ENCODE peak calls at places on chromosomes 7 and 10, in ten cellular contexts. M, D, B, Z, W, O, S, V, U and T are unnamed samples.

GRCh38 chr7:43560742-43561330 is 22.1 kb upstream of the STK17A start:
- DNase-seq in Z (no peak), V (no peak), U (no peak), B (no peak), D (no peak), M (no peak), W (no peak), S (no peak), O (no peak), T (no peak)

GRCh38 chr10:12902135-12902572 is 99.4 kb downstream of the CCDC3 start:
- DNase-seq in V (peak; percentile 16), B (peak; percentile 57), M (peak; percentile 54), U (peak; percentile 83), S (peak; percentile 48), D (peak; percentile 33), Z (peak; percentile 45), W (peak; percentile 5), O (peak; percentile 60), T (peak; percentile 66)

GRCh38 chr7:137681657-137682562 is 164.9 kb downstream of the DGKI start:
- DNase-seq in O (peak; percentile 95), U (no peak), W (peak; percentile 77), B (no peak), V (no peak), S (peak; percentile 90), D (no peak), Z (no peak), M (peak; percentile 93), T (no peak)

GRCh38 chr7:127189885-127190284 is 62.9 kb downstream of the GRM8 start:
- DNase-seq in V (no peak), O (no peak), S (no peak), Z (no peak), D (no peak), B (no peak), U (peak; percentile 27), M (no peak), W (no peak), T (no peak)

GRCh38 chr10:84908491-84908890 is 580.1 kb downstream of the CCSER2 start:
- DNase-seq in M (no peak), V (no peak), S (peak; percentile 35), O (no peak), Z (no peak), U (no peak), W (no peak), D (no peak), B (no peak), T (no peak)

GRCh38 chr7:143046334-143046935 is 5.7 kb upstream of the OR6V1 start:
- DNase-seq in B (no peak), M (no peak), Z (no peak), O (peak; percentile 24), S (no peak), W (no peak), V (no peak), U (no peak), D (no peak), T (no peak)

GRCh38 chr10:23927926-23928325 is 281.0 kb upstream of the KIAA1217 start:
- DNase-seq in U (no peak), Z (no peak), B (no peak), M (no peak), V (no peak), S (no peak), W (no peak), O (no peak), D (no peak), T (no peak)

GRCh38 chr7:105268511-105269392 is 120.0 kb downstream of the SRPK2 start:
- DNase-seq in U (peak; percentile 68), O (peak; percentile 72), Z (no peak), W (no peak), D (no peak), M (peak; percentile 66), V (peak; percentile 48), B (no peak), S (peak; percentile 75), T (peak; percentile 52)

DNA sequence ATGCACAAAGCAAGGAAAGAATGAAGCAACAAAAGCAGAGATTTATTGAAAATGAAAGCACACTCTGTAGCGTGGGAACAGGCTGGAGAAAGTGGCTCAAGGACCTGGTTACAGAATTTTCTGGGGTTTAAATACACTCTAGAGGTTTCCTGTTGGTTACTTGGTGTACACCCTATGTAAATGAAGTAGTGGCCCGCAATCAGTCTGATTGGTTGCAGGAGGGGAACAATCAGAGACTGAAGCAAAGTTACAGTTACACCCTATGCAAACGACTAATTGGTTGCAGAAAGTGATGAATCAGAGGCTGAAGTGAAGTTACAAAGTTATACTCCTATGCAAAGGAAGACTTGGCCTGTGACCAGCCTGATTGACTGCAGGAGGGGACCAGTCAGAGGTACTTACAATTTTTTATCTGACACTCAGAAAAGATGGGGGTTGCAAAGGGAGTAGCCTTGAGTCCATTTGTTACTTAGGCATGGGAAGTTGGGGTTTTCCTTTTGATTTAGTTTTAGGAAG is 3.6 kb upstream of the MTPN start:
- DNase-seq in U (no peak), V (peak; percentile 66), M (peak; percentile 74), D (no peak), Z (no peak), W (peak; percentile 19), S (peak; percentile 83), O (peak; percentile 90), B (peak; percentile 29), T (peak; percentile 94)
- H3K4me3 ChIP-seq in U (peak overlapping the region; percentile 10), V (no peak overlapping the region), M (peak overlapping the region; percentile 33), D (no peak overlapping the region), Z (no peak overlapping the region), W (no peak overlapping the region), S (no peak overlapping the region), O (no peak overlapping the region), B (peak overlapping the region; percentile 8), T (peak overlapping the region; percentile 51)

GRCh38 chr10:76308946-76309529 is 877.6 kb downstream of the LRMDA start:
- DNase-seq in D (no peak), B (no peak), O (no peak), U (no peak), W (no peak), M (no peak), S (no peak), V (no peak), Z (no peak), T (no peak)

GRCh38 chr10:76310681-76311080 is 879.3 kb downstream of the LRMDA start:
- DNase-seq in U (no peak), B (no peak), Z (no peak), M (no peak), D (no peak), O (no peak), S (no peak), V (no peak), W (no peak), T (no peak)

GRCh38 chr10:76309744-76310441 is 878.5 kb downstream of the LRMDA start:
- DNase-seq in W (no peak), V (no peak), B (no peak), O (peak; percentile 25), D (no peak), S (no peak), Z (no peak), U (peak; percentile 51), M (peak; percentile 85), T (no peak)

GRCh38 chr10:76315240-76315639 is 883.8 kb downstream of the LRMDA start:
- DNase-seq in Z (no peak), S (no peak), U (no peak), V (no peak), B (no peak), W (no peak), D (no peak), M (no peak), O (no peak), T (no peak)

DNA sequence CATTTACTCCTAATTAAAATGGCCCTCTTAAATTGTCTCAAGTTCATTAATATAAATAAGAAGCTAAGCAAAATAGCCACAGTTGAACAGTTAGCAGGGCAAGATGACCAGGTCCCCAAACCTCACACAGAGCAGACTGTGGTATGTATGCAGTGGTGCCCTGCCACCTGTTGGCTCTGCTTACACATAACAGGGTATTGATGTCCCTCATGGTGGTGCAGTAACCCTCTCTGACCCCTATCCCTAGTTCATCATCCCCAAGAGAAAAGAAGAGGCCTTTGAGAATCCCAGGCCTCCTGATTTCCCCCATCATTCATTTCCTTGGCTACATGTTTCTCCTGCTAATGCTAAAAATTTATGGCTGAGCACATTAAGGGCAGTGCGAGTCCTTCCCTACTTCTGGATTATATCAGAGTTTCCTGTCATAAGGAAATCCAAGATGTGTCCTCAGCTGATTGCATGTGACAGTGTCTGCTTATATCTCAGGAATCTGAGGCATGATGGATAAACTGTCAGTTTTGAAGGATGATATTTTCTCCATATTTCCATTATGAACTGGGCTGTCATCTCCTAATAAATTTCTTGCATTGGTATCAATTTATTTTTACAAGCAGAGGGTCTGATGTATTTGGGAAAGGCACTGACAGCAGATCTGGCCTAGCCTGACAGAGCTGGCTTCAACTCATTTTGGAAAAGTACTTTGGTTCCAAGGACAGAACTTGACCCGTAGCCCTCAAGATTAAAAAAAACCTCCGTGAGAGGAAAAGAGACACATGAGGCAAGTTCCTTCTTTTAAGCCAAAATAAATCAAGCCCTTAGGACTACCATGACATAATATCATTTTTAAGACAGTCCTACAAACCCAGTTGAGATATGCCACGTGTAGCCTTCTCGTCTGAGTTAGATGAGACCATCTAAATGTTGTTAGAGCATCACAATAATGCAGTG is 880.6 kb downstream of the LRMDA start:
- DNase-seq in W (no peak), M (peak; percentile 28), V (no peak), D (peak; percentile 8), O (peak; percentile 45), U (peak; percentile 58), Z (peak; percentile 36), B (peak; percentile 43), S (peak; percentile 33), T (peak; percentile 23)
- TF ChIP-seq CTCF in W (peak; percentile 56), M (peak; percentile 49), V (peak; percentile 56), D (peak; percentile 28), O (peak; percentile 52), U (peak; percentile 58), Z (peak; percentile 30), B (peak; percentile 45), S (peak; percentile 73), T (peak; percentile 44)

DNA sequence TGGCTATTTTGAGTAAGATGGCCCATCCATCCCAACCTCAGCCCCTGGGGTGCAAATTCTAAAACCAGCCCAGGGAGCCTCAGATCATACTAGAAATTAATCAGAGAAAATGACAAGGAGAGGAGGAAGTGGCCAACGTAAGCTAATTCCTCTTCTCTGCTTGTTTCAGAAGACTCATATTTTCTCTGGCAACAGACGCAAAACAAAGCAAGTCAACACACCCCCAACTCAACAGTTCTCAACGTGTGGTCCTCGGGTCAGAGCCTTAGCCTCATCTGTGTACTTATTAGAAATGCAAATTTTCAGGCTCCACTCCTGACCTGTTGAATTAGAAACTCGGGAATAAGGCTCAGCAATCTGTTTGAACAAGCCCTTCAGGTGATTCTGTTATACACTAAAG is 413.9 kb upstream of the AUTS2 start:
- DNase-seq in Z (no peak), M (no peak), U (no peak), W (no peak), O (no peak), V (no peak), D (no peak), B (no peak), S (no peak), T (no peak)
- H3K4me3 ChIP-seq in Z (no peak overlapping the region), M (no peak overlapping the region), U (no peak overlapping the region), W (no peak overlapping the region), O (no peak overlapping the region), V (no peak overlapping the region), D (no peak overlapping the region), B (no peak overlapping the region), S (no peak overlapping the region), T (no peak overlapping the region)

DNA sequence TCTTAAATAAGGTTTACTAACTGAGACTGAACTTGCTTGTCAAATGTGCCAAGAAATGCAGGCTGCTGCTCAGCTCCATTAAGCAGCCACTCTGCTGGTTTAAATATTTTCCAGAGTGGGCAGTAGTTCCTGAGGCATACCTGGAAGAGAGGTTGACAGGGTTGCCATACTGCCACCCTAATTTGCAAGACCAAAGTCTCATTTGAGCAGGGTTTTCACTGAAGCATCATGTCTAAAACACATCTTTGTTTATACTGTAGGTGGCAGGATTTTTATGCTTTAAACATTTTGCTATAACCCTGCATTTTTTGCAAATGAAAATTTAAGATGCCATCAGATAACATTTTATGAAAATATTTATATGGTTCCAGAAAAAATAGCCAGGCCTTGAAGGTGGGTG is 618.0 kb upstream of the LRRTM3 start:
- DNase-seq in B (no peak), D (no peak), Z (no peak), S (peak; percentile 8), O (no peak), V (no peak), W (no peak), U (no peak), M (no peak), T (no peak)
- TF ChIP-seq CTCF in B (no peak), D (no peak), Z (no peak), S (no peak), O (no peak), V (no peak), W (no peak), U (peak; percentile 31), M (no peak), T (no peak)